ENCODE peak calls at places on chromosomes 4 and X, in four cellular contexts. R, S, Q and H are unnamed samples.

GRCh38 chrX:19512359-19512758 is 2.9 kb downstream of the MAP3K15 start:
- DNase-seq in Q (no peak), S (no peak), R (no peak), H (no peak)

GRCh38 chr4:118086334-118086733 is 52.0 kb downstream of the NDST3 start:
- DNase-seq in R (no peak), S (peak; percentile 44), Q (no peak), H (no peak)

GRCh38 chrX:32395878-32396277 is 815.5 kb downstream of the DMD start:
- DNase-seq in Q (no peak), S (no peak), R (no peak), H (no peak)

GRCh38 chrX:123822965-123823364 is 36.9 kb upstream of the XIAP start:
- DNase-seq in R (no peak), S (no peak), Q (no peak), H (no peak)

GRCh38 chrX:107710617-107711391 is 64.8 kb downstream of the TSC22D3 start:
- DNase-seq in S (peak; percentile 97), R (no peak), Q (no peak), H (peak; percentile 41)

GRCh38 chr4:45554423-45554822 is 569.4 kb downstream of the GABRG1 start:
- DNase-seq in S (peak; percentile 1), Q (no peak), R (no peak), H (no peak)

GRCh38 chr4:3673176-3673575 is 93.0 kb upstream of the ADRA2C start:
- DNase-seq in S (no peak), Q (no peak), R (no peak), H (no peak)

GRCh38 chr4:185265942-185266341 is 56.5 kb downstream of the SNX25 start:
- DNase-seq in Q (no peak), R (no peak), S (peak; percentile 55), H (no peak)

GRCh38 chr4:13365195-13365594 is 118.9 kb downstream of the RAB28 start:
- DNase-seq in S (no peak), R (no peak), Q (no peak), H (no peak)

GRCh38 chr4:25310066-25310824 is 2.3 kb upstream of the ZCCHC4 start:
- DNase-seq in R (no peak), Q (no peak), S (no peak), H (no peak)

GRCh38 chrX:38668788-38669187 is 107.4 kb downstream of the TSPAN7 start:
- DNase-seq in S (no peak), R (no peak), Q (no peak), H (no peak)

GRCh38 chrX:130282151-130282550 is 13.5 kb upstream of the ZNF280C start:
- DNase-seq in S (no peak), R (no peak), Q (no peak), H (no peak)

GRCh38 chrX:130287071-130287770 is 18.5 kb upstream of the ZNF280C start:
- DNase-seq in Q (no peak), R (no peak), S (no peak), H (no peak)

GRCh38 chrX:130280901-130281300 is 12.2 kb upstream of the ZNF280C start:
- DNase-seq in S (no peak), R (no peak), Q (no peak), H (no peak)

GRCh38 chrX:130285710-130286109 is 17.0 kb upstream of the ZNF280C start:
- DNase-seq in R (no peak), S (no peak), Q (no peak), H (no peak)

GRCh38 chrX:130285069-130285620 is 16.4 kb upstream of the ZNF280C start:
- DNase-seq in R (no peak), Q (no peak), S (no peak), H (no peak)
- TF ChIP-seq CTCF in R (no peak), Q (no peak), S (no peak), H (no peak)

GRCh38 chr4:112853662-112854256 is 195.7 kb upstream of the ANK2 start:
- DNase-seq in R (no peak), Q (no peak), S (peak; percentile 41), H (no peak)
- TF ChIP-seq CTCF in R (no peak), Q (peak; percentile 47), S (peak; percentile 66), H (no peak)

GRCh38 chr4:186737427-186737826 is 13.8 kb upstream of the FAT1 start:
- DNase-seq in R (no peak), Q (no peak), S (no peak), H (no peak)
- TF ChIP-seq CTCF in R (no peak), Q (no peak), S (no peak), H (no peak)

GRCh38 chr4:73593631-73594241 is 26.5 kb downstream of the RASSF6 start:
- DNase-seq in R (peak; percentile 16), S (peak; percentile 60), Q (no peak), H (no peak)
- TF ChIP-seq CTCF in R (peak; percentile 76), S (peak; percentile 62), Q (peak; percentile 67), H (no peak)

GRCh38 chrX:79270401-79270800 is 96.7 kb downstream of the ITM2A start:
- DNase-seq in Q (no peak), S (peak; percentile 19), R (peak; percentile 43), H (peak; percentile 76)
- TF ChIP-seq CTCF in Q (peak; percentile 37), S (peak; percentile 27), R (no peak), H (peak; percentile 69)